ENCODE peak calls at places on chromosomes 2 and 18, in eight cellular contexts. Y, S, J, U, W, B, D and K are unnamed samples.

GRCh38 chr2:204984421-204984925 is 439.2 kb downstream of the PARD3B start:
- DNase-seq in Y (no peak), S (no peak), J (peak; percentile 33), U (no peak), W (no peak), B (no peak), D (no peak), K (no peak)

GRCh38 chr2:149204686-149205085 is 125.7 kb upstream of the LYPD6 start:
- DNase-seq in Y (no peak), S (no peak), J (no peak), U (no peak), W (no peak), B (no peak), D (no peak), K (no peak)

GRCh38 chr2:133844214-133844892 is 276.1 kb upstream of the NCKAP5 start:
- DNase-seq in Y (peak; percentile 1), S (no peak), J (peak; percentile 88), U (peak; percentile 76), W (peak; percentile 4), B (peak; percentile 46), D (peak; percentile 52), K (peak; percentile 45)

GRCh38 chr2:96202152-96202856 is 6.3 kb downstream of the STARD7 start:
- DNase-seq in Y (no peak), S (no peak), J (no peak), U (no peak), W (no peak), B (no peak), D (no peak), K (peak; percentile 91)

GRCh38 chr2:114527330-114527983 is 85.0 kb downstream of the DPP10 start:
- DNase-seq in Y (no peak), S (no peak), J (no peak), U (no peak), W (no peak), B (no peak), D (no peak), K (no peak)

GRCh38 chr2:31324000-31324633 is 90.2 kb downstream of the EHD3 start:
- DNase-seq in Y (no peak), S (no peak), J (no peak), U (no peak), W (no peak), B (no peak), D (no peak), K (no peak)

GRCh38 chr2:215514516-215514915 is 78.6 kb upstream of the FN1 start:
- DNase-seq in Y (no peak), S (no peak), J (no peak), U (no peak), W (no peak), B (no peak), D (no peak), K (no peak)

GRCh38 chr2:115190459-115190858 is 748.0 kb downstream of the DPP10 start:
- DNase-seq in Y (no peak), S (no peak), J (no peak), U (no peak), W (no peak), B (no peak), D (no peak), K (no peak)

GRCh38 chr18:49812321-49813070 is 837 bp downstream of the ACAA2 start:
- DNase-seq in Y (peak; percentile 4), S (no peak), J (no peak), U (peak; percentile 16), W (no peak), B (no peak), D (peak; percentile 15), K (peak; percentile 2)

GRCh38 chr2:192051533-192051932 is 143.2 kb downstream of the TMEFF2 start:
- DNase-seq in Y (peak; percentile 66), S (peak; percentile 42), J (peak; percentile 68), U (no peak), W (no peak), B (peak; percentile 69), D (no peak), K (no peak)

GRCh38 chr18:13726972-13727331 is 479 bp downstream of the RNMT start:
- DNase-seq in Y (peak; percentile 61), S (no peak), J (peak; percentile 34), U (peak; percentile 71), W (no peak), B (no peak), D (no peak), K (peak; percentile 53)

GRCh38 chr2:9675369-9676351 is 44.9 kb upstream of the YWHAQ start:
- DNase-seq in Y (no peak), S (no peak), J (peak; percentile 95), U (peak; percentile 80), W (no peak), B (no peak), D (peak; percentile 54), K (peak; percentile 92)

GRCh38 chr18:54702687-54703086 is 111.6 kb downstream of the DYNAP start:
- DNase-seq in Y (no peak), S (no peak), J (no peak), U (no peak), W (no peak), B (no peak), D (no peak), K (peak; percentile 72)

GRCh38 chr2:222292113-222292737 is 6.6 kb downstream of the PAX3 start:
- DNase-seq in Y (no peak), S (no peak), J (no peak), U (no peak), W (no peak), B (no peak), D (no peak), K (no peak)

GRCh38 chr2:179422037-179422643 is 157.5 kb upstream of the SESTD1 start:
- DNase-seq in Y (peak; percentile 66), S (no peak), J (peak; percentile 58), U (peak; percentile 82), W (no peak), B (peak; percentile 43), D (peak; percentile 55), K (peak; percentile 65)